ENCODE peak calls at places on chromosome 4, in five cellular contexts. Q is H1, D is gastrocnemius medialis, V is heart left ventricle, J is IMR-90. T is an unnamed sample.

GRCh38 chr4:186939226-186939625 is 215.6 kb upstream of the FAT1 start:
- DNase-seq in V (no peak), D (no peak), Q (no peak), J (no peak), T (no peak)

GRCh38 chr4:39255266-39255665 is 72.9 kb downstream of the WDR19 start:
- DNase-seq in V (no peak), J (peak), D (no peak), Q (no peak), T (peak)

GRCh38 chr4:137644201-137644600 is 111.9 kb upstream of the PCDH18 start:
- DNase-seq in V (no peak), D (no peak), J (peak), Q (no peak), T (no peak)

GRCh38 chr4:7546809-7547367 is 112.2 kb upstream of the PSAPL1 start:
- DNase-seq in D (no peak), Q (no peak), J (peak), V (no peak), T (peak)

GRCh38 chr4:186666750-186667149 is 56.9 kb downstream of the FAT1 start:
- DNase-seq in Q (no peak), D (no peak), J (no peak), V (no peak), T (no peak)

GRCh38 chr4:165351359-165352130 is 24.1 kb downstream of the MSMO1 start:
- DNase-seq in V (no peak), J (no peak), D (no peak), Q (no peak), T (no peak)

GRCh38 chr4:1948232-1948631 is 60.5 kb downstream of the NELFA start:
- DNase-seq in V (no peak), Q (no peak), D (no peak), J (no peak), T (no peak)

GRCh38 chr4:78922207-78922606 is 17.0 kb downstream of the PAQR3 start:
- DNase-seq in J (peak), V (no peak), Q (no peak), D (no peak), T (no peak)

GRCh38 chr4:17347445-17347844 is 164.4 kb downstream of the QDPR start:
- DNase-seq in Q (peak), J (peak), V (no peak), D (no peak), T (peak)

GRCh38 chr4:55214172-55214571 is 88.8 kb upstream of the KDR start:
- DNase-seq in D (no peak), V (no peak), J (no peak), Q (no peak), T (no peak)

GRCh38 chr4:11632488-11632887 is 203.8 kb upstream of the HS3ST1 start:
- DNase-seq in Q (no peak), D (no peak), V (no peak), J (no peak), T (no peak)

GRCh38 chr4:2834001-2834921 is 9.4 kb upstream of the ADD1 start:
- DNase-seq in D (no peak), V (no peak), Q (no peak), J (no peak), T (no peak)

GRCh38 chr4:156113138-156113537 is 159.5 kb upstream of the CTSO start:
- DNase-seq in J (no peak), V (no peak), Q (no peak), D (no peak), T (no peak)

GRCh38 chr4:174549696-174550095 is 27.4 kb upstream of the HPGD start:
- DNase-seq in J (no peak), D (no peak), V (no peak), Q (no peak), T (no peak)

GRCh38 chr4:158253350-158253980 is 43.2 kb downstream of the TMEM144 start:
- DNase-seq in D (no peak), V (peak), J (peak), Q (no peak), T (peak)

GRCh38 chr4:156378053-156378665 is 424.5 kb upstream of the CTSO start:
- DNase-seq in Q (peak), V (peak), D (no peak), J (peak), T (no peak)

GRCh38 chr4:81723927-81724587 is 252.3 kb upstream of the RASGEF1B start:
- DNase-seq in V (peak), Q (no peak), D (no peak), J (no peak), T (no peak)

DNA sequence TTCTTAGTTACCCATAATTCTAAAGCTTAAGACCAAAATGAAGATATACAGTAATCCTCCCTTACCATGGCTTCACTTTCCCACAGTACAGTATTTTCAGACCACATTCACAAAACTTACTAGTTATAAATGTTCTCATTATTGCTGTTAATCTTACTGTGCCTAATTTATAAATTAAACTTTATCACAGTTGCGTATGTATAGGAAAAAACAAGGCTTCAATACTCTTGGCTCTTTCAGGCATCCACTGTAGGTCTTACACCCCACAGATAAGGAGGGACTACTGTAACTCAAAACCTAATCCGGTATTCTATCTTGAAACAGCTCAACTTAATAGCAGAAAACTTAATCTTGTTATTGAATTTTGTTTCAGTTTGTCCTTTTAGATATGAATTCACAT is 3.6 kb downstream of the HMGB2 start:
- DNase-seq in Q (no peak), J (no peak), V (no peak), D (no peak), T (no peak)
- TF ChIP-seq POLR2A in Q (peak), J (no peak), V (no peak), D (no peak), T (no peak)

GRCh38 chr4:109559983-109560686 is at the start of gene MCUB:
- DNase-seq in D (peak), Q (peak), V (peak), J (peak), T (peak)
- TF ChIP-seq POLR2A in D (peak), Q (peak), V (no peak), J (no peak), T (peak)

GRCh38 chr4:73415807-73416238 is 11.7 kb downstream of the ALB start:
- DNase-seq in Q (no peak), D (no peak), J (no peak), V (no peak), T (no peak)

GRCh38 chr4:73413294-73413755 is 9.2 kb downstream of the ALB start:
- DNase-seq in J (no peak), Q (no peak), V (no peak), D (no peak), T (no peak)

GRCh38 chr4:73416423-73417087 is 12.5 kb downstream of the ALB start:
- DNase-seq in V (no peak), J (no peak), Q (no peak), D (no peak), T (no peak)

GRCh38 chr4:73417342-73417741 is 13.3 kb downstream of the ALB start:
- DNase-seq in V (no peak), D (no peak), Q (no peak), J (no peak), T (no peak)

DNA sequence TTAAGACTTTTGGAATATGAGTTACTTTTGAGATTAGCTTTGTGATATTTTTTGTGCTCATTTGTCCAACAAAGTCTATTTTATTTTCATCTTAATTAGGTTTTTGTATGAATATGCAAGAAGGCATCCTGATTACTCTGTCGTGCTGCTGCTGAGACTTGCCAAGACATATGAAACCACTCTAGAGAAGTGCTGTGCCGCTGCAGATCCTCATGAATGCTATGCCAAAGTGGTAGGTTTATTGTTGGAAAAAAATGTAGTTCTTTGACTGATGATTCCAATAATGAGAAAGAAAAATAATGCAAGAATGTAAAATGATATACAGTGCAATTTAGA is 10.8 kb downstream of the ALB start:
- DNase-seq in J (no peak), D (no peak), V (no peak), Q (no peak), T (no peak)
- TF ChIP-seq POLR2A in J (no peak), D (no peak), V (no peak), Q (no peak), T (no peak)

DNA sequence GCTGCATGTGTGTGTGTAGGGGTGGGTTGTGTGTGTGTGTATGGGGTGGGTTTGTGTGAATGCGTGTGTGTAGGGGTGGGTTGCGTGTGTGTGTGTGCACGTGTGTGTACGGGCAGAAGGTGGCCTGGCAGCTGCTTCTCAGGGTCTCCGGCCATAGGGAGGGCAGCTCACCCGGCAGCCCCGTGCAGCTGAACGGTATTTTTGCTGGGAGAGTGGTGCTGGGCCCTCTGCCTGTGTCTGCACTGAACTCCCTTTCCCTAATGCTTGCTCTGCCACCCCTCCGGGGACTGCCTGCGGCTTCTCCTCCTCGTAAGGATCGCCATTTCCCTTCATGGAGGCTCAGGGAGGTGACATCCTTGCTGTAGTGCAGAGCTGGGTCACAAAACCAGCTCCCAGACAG is 30.2 kb downstream of the WFS1 start:
- DNase-seq in J (no peak), D (no peak), V (no peak), Q (no peak), T (no peak)
- TF ChIP-seq POLR2A in J (no peak), D (no peak), V (no peak), Q (no peak), T (no peak)

DNA sequence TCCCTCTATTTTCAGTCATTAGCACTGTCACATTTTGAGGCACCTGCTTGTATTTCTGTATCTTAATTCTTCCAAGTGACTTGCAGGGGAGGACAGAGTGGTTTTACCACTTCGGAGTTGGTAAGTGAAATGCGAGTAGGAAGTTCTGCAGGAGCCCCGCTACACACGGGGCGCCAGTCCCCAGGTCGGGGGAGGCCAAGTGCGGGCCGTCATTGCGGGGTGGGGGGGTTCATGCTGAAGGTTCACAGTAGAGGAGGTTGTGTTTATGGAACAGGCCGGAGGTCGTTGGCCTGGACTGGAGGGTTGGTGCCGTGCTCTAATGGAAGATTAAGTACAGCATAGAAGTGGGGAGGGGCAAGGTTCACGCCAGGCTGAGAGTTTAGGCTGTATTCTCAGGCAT is 44.0 kb downstream of the LRP2BP start:
- DNase-seq in D (no peak), V (no peak), Q (no peak), J (no peak), T (no peak)
- TF ChIP-seq POLR2A in D (no peak), V (no peak), Q (no peak), J (no peak), T (no peak)

T was measured in H54.